ENCODE peak calls at places on chromosomes 3 and 15, in seven cellular contexts. V is ecto neural progenitor cell; L is GM23248; S is activated CD8-positive, alpha-beta memory T cell treated with anti-CD3 and anti-CD28 coated beads, Interleukin-2, amount 50 U/mL, for 48 hours; W is GM10248; T is NCI-H1436; F is neuronal stem cell. Z is an unnamed sample.

GRCh38 chr3:4995500-4996053 is 16.3 kb downstream of the BHLHE40 start:
- DNase-seq in V (peak; percentile 38), L (peak; percentile 98), S (peak; percentile 51), W (no peak), T (no peak), F (no peak), Z (no peak)

GRCh38 chr3:177818712-177819111 is 621.4 kb upstream of the TBL1XR1 start:
- DNase-seq in V (no peak), L (no peak), S (no peak), W (no peak), T (no peak), F (no peak), Z (no peak)

GRCh38 chr15:69823223-69823907 is 274.4 kb downstream of the TLE3 start:
- DNase-seq in V (no peak), L (peak; percentile 21), S (no peak), W (no peak), T (no peak), F (no peak), Z (peak; percentile 22)

GRCh38 chr3:71114610-71115009 is 468.9 kb downstream of the FOXP1 start:
- DNase-seq in V (no peak), L (no peak), S (no peak), W (no peak), T (no peak), F (no peak), Z (no peak)

GRCh38 chr3:113898892-113899291 is 48.9 kb upstream of the ZDHHC23 start:
- DNase-seq in V (no peak), L (peak; percentile 53), S (no peak), W (no peak), T (no peak), F (no peak), Z (no peak)

GRCh38 chr15:96535148-96535547 is 204.6 kb downstream of the NR2F2 start:
- DNase-seq in V (no peak), L (no peak), S (no peak), W (no peak), T (no peak), F (no peak), Z (no peak)

GRCh38 chr15:95799286-95800187 is 531.0 kb upstream of the NR2F2 start:
- DNase-seq in V (no peak), L (peak; percentile 87), S (no peak), W (no peak), T (no peak), F (no peak), Z (no peak)

GRCh38 chr15:41585140-41586047 is 26.4 kb downstream of the TYRO3 start:
- DNase-seq in V (peak; percentile 76), L (peak; percentile 84), S (peak; percentile 70), W (no peak), T (no peak), F (no peak), Z (no peak)

GRCh38 chr3:15206662-15207576 is 873 bp downstream of the CAPN7 start:
- DNase-seq in V (no peak), L (peak; percentile 71), S (no peak), W (peak; percentile 22), T (no peak), F (peak; percentile 17), Z (peak; percentile 58)

GRCh38 chr3:87147562-87147961 is 79.5 kb upstream of the CHMP2B start:
- DNase-seq in V (no peak), L (no peak), S (no peak), W (no peak), T (no peak), F (no peak), Z (no peak)

GRCh38 chr3:105965384-105965783 is 96.6 kb upstream of the CBLB start:
- DNase-seq in V (no peak), L (peak; percentile 55), S (no peak), W (no peak), T (no peak), F (no peak), Z (no peak)

GRCh38 chr15:63094495-63094931 is 27.1 kb upstream of the LACTB start:
- DNase-seq in V (no peak), L (peak; percentile 81), S (no peak), W (no peak), T (no peak), F (no peak), Z (no peak)

GRCh38 chr3:13054705-13055285 is 18.4 kb downstream of the IQSEC1 start:
- DNase-seq in V (no peak), L (no peak), S (no peak), W (no peak), T (no peak), F (no peak), Z (no peak)

GRCh38 chr3:136802481-136802996 is 16.4 kb upstream of the SLC35G2 start:
- DNase-seq in V (no peak), L (peak; percentile 48), S (no peak), W (no peak), T (peak; percentile 82), F (no peak), Z (peak; percentile 31)

GRCh38 chr15:90561344-90562244 is 31.9 kb downstream of the CRTC3 start:
- DNase-seq in V (no peak), L (peak; percentile 70), S (no peak), W (no peak), T (no peak), F (no peak), Z (peak; percentile 35)

GRCh38 chr3:75396316-75396802 is 267.8 kb upstream of the FRG2C start:
- DNase-seq in V (no peak), L (peak; percentile 30), S (no peak), W (no peak), T (no peak), F (no peak), Z (no peak)

GRCh38 chr15:76802411-76802810 is 102.7 kb downstream of the SCAPER start:
- DNase-seq in V (no peak), L (no peak), S (no peak), W (no peak), T (no peak), F (no peak), Z (no peak)

GRCh38 chr3:139811331-139811730 is 123.7 kb upstream of the CLSTN2 start:
- DNase-seq in V (no peak), L (no peak), S (no peak), W (no peak), T (no peak), F (no peak), Z (no peak)

GRCh38 chr15:55530861-55531313 is 22.9 kb upstream of the DNAAF4 start:
- DNase-seq in V (no peak), L (peak; percentile 64), S (no peak), W (no peak), T (no peak), F (no peak), Z (peak; percentile 23)

GRCh38 chr3:17046623-17047022 is 161.9 kb downstream of the PLCL2 start:
- DNase-seq in V (no peak), L (no peak), S (no peak), W (no peak), T (no peak), F (no peak), Z (no peak)

GRCh38 chr3:13501527-13501926 is 21.4 kb downstream of the HDAC11 start:
- DNase-seq in V (no peak), L (no peak), S (no peak), W (no peak), T (no peak), F (no peak), Z (no peak)

GRCh38 chr3:191329654-191330308 is 545 bp downstream of the UTS2B start:
- DNase-seq in V (peak; percentile 75), L (peak; percentile 74), S (peak; percentile 50), W (no peak), T (peak; percentile 21), F (peak; percentile 47), Z (peak; percentile 47)

GRCh38 chr3:18580268-18580667 is 155.1 kb upstream of the SATB1 start:
- DNase-seq in V (no peak), L (peak; percentile 5), S (no peak), W (no peak), T (peak; percentile 32), F (no peak), Z (no peak)

GRCh38 chr3:50214824-50215223 is 9.8 kb downstream of the SLC38A3 start:
- DNase-seq in V (no peak), L (no peak), S (no peak), W (no peak), T (no peak), F (no peak), Z (no peak)

GRCh38 chr15:78083687-78084358 is 6.3 kb upstream of the TBC1D2B start:
- DNase-seq in V (no peak), L (no peak), S (no peak), W (peak; percentile 39), T (no peak), F (no peak), Z (peak; percentile 57)

GRCh38 chr3:170506556-170506955 is 79.3 kb downstream of the SLC7A14 start:
- DNase-seq in V (no peak), L (peak; percentile 68), S (no peak), W (no peak), T (peak; percentile 22), F (no peak), Z (no peak)

GRCh38 chr3:12708584-12709192 is 44.8 kb upstream of the RAF1 start:
- DNase-seq in V (no peak), L (peak; percentile 96), S (no peak), W (no peak), T (no peak), F (no peak), Z (no peak)

GRCh38 chr3:54653456-54654195 is 274.2 kb downstream of the LRTM1 start:
- DNase-seq in V (no peak), L (no peak), S (no peak), W (no peak), T (no peak), F (no peak), Z (peak; percentile 16)

GRCh38 chr15:78364233-78364632 is 24.1 kb downstream of the CRABP1 start:
- DNase-seq in V (no peak), L (peak; percentile 67), S (no peak), W (no peak), T (no peak), F (no peak), Z (no peak)

GRCh38 chr3:31361391-31362273 is 171.1 kb upstream of the STT3B start:
- DNase-seq in V (no peak), L (peak; percentile 81), S (no peak), W (no peak), T (no peak), F (peak; percentile 11), Z (no peak)

GRCh38 chr15:52730163-52730562 is 51.0 kb upstream of the ATOSA start:
- DNase-seq in V (no peak), L (peak; percentile 64), S (no peak), W (no peak), T (no peak), F (no peak), Z (peak; percentile 73)

GRCh38 chr3:149080699-149081091 is 5.6 kb downstream of the HLTF start:
- DNase-seq in V (no peak), L (peak; percentile 62), S (no peak), W (no peak), T (no peak), F (no peak), Z (no peak)

GRCh38 chr15:49038382-49038781 is 7.9 kb downstream of the SECISBP2L start:
- DNase-seq in V (no peak), L (peak; percentile 67), S (no peak), W (no peak), T (no peak), F (no peak), Z (no peak)

GRCh38 chr3:138833908-138834358 is 795 bp downstream of the PIK3CB start:
- DNase-seq in V (no peak), L (peak; percentile 55), S (no peak), W (no peak), T (no peak), F (no peak), Z (peak; percentile 31)

GRCh38 chr3:15794842-15795562 is 2.8 kb downstream of the ANKRD28 start:
- DNase-seq in V (no peak), L (peak; percentile 64), S (no peak), W (no peak), T (no peak), F (no peak), Z (no peak)

GRCh38 chr3:77815467-77815866 is 775.6 kb downstream of the ROBO2 start:
- DNase-seq in V (no peak), L (peak; percentile 6), S (no peak), W (no peak), T (no peak), F (no peak), Z (no peak)

GRCh38 chr15:66931768-66932633 is 133.4 kb upstream of the SMAD3 start:
- DNase-seq in V (no peak), L (peak; percentile 72), S (no peak), W (no peak), T (no peak), F (peak; percentile 51), Z (no peak)

GRCh38 chr15:60964527-60964926 is 264.6 kb downstream of the RORA start:
- DNase-seq in V (no peak), L (no peak), S (no peak), W (no peak), T (no peak), F (no peak), Z (peak; percentile 2)